ENCODE peak calls at places on chromosomes 5 and 9, in nine cellular contexts. K is astrocyte, Q is testis, B is prostate gland, A is cardiac muscle cell, X is heart right ventricle, L is right lobe of liver, H is AG04450, R is spleen. I is an unnamed sample.
A peak's percentile ranks its signal among the peaks of the same experiment; 100 is the strongest.

GRCh38 chr5:5409151-5409810 is 13.2 kb upstream of the ICE1 start:
- DNase-seq in K (no peak), Q (peak; percentile 20), B (no peak), A (no peak), X (no peak), L (no peak), H (no peak), R (no peak), I (peak; percentile 11)

GRCh38 chr5:43203373-43203772 is 11.3 kb downstream of the NIM1K start:
- DNase-seq in K (peak; percentile 14), Q (no peak), B (peak; percentile 33), A (no peak), X (no peak), L (no peak), H (no peak), R (no peak), I (no peak)

GRCh38 chr5:101244621-101245020 is 341.5 kb upstream of the ST8SIA4 start:
- DNase-seq in K (no peak), Q (no peak), B (no peak), A (no peak), X (no peak), L (no peak), H (no peak), R (no peak), I (peak; percentile 72)

GRCh38 chr5:157956271-157956885 is 97.4 kb upstream of the CLINT1 start:
- DNase-seq in K (no peak), Q (no peak), B (no peak), A (no peak), X (no peak), L (no peak), H (no peak), R (no peak), I (peak; percentile 25)

GRCh38 chr9:4496497-4496896 is 6.2 kb downstream of the SLC1A1 start:
- DNase-seq in K (no peak), Q (no peak), B (no peak), A (no peak), X (no peak), L (no peak), H (no peak), R (no peak), I (no peak)

GRCh38 chr5:97838214-97838613 is 655.2 kb upstream of the RIOK2 start:
- DNase-seq in K (peak; percentile 98), Q (no peak), B (no peak), A (peak; percentile 96), X (no peak), L (no peak), H (peak; percentile 86), R (no peak), I (peak; percentile 97)

GRCh38 chr9:136862849-136863622 is 3.1 kb downstream of the EDF1 start:
- DNase-seq in K (no peak), Q (no peak), B (no peak), A (no peak), X (no peak), L (peak; percentile 64), H (no peak), R (no peak), I (no peak)

GRCh38 chr9:98432134-98432533 is 176.7 kb upstream of the TBC1D2 start:
- DNase-seq in K (no peak), Q (no peak), B (no peak), A (no peak), X (no peak), L (no peak), H (no peak), R (no peak), I (no peak)

GRCh38 chr9:79346350-79347020 is 225.3 kb upstream of the TLE4 start:
- DNase-seq in K (peak; percentile 56), Q (no peak), B (no peak), A (peak; percentile 12), X (no peak), L (no peak), H (no peak), R (no peak), I (no peak)

GRCh38 chr9:63817622-63818518 is 1467.1 kb downstream of the FOXD4L5 start:
- DNase-seq in K (peak; percentile 9), Q (peak; percentile 48), B (peak; percentile 75), A (peak; percentile 13), X (peak; percentile 31), L (peak; percentile 74), H (no peak), R (peak; percentile 97), I (no peak)
- H3K4me3 ChIP-seq in K (peak overlapping the region; percentile 62), Q (no peak overlapping the region), B (peak overlapping the region; percentile 22), A (no peak overlapping the region), X (peak overlapping the region; percentile 50), L (no peak overlapping the region), H (peak overlapping the region; percentile 66), R (peak overlapping the region; percentile 29), I (peak overlapping the region; percentile 51)

DNA sequence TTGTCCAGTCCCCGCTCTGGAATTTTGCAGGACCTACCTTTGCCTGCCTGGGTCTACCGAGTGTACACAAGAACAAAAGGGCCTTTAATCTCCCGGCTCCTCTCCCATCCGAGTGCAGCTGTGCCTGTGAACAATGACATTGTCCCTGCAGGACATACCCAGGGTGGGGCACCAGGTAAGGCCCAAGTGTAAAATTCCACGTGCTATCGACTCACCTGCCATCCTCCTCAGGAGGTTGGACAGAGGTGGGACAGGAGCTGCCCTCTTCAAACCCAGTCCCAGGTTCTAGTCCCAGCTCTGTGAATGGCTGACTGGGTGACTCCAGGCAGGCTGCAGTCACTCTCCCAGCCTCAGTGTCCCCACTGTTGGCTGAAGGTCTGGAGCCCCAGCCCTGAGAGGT is 159.6 kb upstream of the ALDH1B1 start:
- DNase-seq in K (no peak), Q (no peak), B (no peak), A (no peak), X (no peak), L (no peak), H (no peak), R (no peak), I (no peak)
- H3K27me3 ChIP-seq in K (peaks cover 38% of the 10 kb centered on the region), Q (no peaks in the 10 kb centered on the region), B (peaks cover 2% of the 10 kb centered on the region), A (no peaks in the 10 kb centered on the region), X (peaks cover 10% of the 10 kb centered on the region), L (no peaks in the 10 kb centered on the region), H (peaks cover 34% of the 10 kb centered on the region), R (no peaks in the 10 kb centered on the region), I (no peaks in the 10 kb centered on the region)

GRCh38 chr5:143403357-143403606 is 204 bp downstream of the NR3C1 start:
- DNase-seq in K (no peak), Q (no peak), B (no peak), A (no peak), X (no peak), L (no peak), H (no peak), R (no peak), I (no peak)

GRCh38 chr5:143403607-143404415 is at the start of gene NR3C1:
- DNase-seq in K (peak; percentile 69), Q (peak; percentile 86), B (peak; percentile 78), A (peak; percentile 93), X (peak; percentile 88), L (peak; percentile 93), H (peak; percentile 44), R (peak; percentile 99), I (peak; percentile 48)

GRCh38 chr5:143405747-143406098 is 2.2 kb upstream of the NR3C1 start:
- DNase-seq in K (no peak), Q (no peak), B (no peak), A (no peak), X (no peak), L (no peak), H (no peak), R (no peak), I (peak; percentile 4)

GRCh38 chr5:143405063-143405746 is 1.7 kb upstream of the NR3C1 start:
- DNase-seq in K (peak; percentile 65), Q (peak; percentile 90), B (peak; percentile 75), A (peak; percentile 91), X (peak; percentile 91), L (peak; percentile 91), H (peak; percentile 50), R (peak; percentile 97), I (peak; percentile 42)

DNA sequence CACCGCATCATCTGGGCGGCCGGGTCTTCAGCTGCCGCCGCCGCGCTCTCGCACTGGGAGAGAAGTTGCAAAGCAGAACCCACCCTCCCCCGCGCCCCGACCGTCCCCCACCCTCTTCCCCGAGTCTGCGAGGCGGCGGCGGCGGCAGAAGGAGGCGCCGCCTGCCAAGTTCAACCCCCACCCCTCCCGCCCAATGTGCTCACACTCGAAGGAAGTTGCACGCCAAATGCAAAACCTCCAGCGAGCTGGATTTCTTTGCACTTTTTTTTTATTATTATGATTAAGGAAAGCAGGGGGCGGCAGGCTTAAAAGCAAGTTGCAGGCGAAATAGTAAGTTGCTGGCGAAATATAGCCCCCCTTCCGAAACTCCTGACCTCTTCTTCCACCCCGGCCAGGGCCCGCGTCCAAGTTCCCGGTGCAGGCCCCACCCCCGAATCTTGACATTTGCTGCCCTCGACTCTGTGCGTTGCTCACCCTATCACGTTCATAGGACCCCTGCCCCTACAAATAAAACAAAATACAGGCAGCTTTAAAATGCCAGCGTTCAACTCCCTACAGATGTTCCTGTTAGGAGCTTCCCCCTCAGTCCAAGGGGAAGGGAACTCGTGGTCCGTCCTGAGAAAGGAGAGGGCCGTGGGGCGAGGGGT is 1.1 kb upstream of the NR3C1 start:
- DNase-seq in K (peak; percentile 84), Q (peak; percentile 83), B (peak; percentile 66), A (peak; percentile 96), X (peak; percentile 87), L (peak; percentile 87), H (peak; percentile 81), R (peak; percentile 92), I (peak; percentile 76)
- TF ChIP-seq CTCF in K (no peak), Q (no peak), B (no peak), A (no peak), X (no peak), L (no peak), H (no peak), R (no peak), I (no peak)

GRCh38 chr9:87554976-87555375 is 57.3 kb downstream of the DAPK1 start:
- DNase-seq in K (no peak), Q (no peak), B (no peak), A (no peak), X (no peak), L (no peak), H (no peak), R (no peak), I (no peak)

GRCh38 chr9:87549774-87550173 is 52.1 kb downstream of the DAPK1 start:
- DNase-seq in K (no peak), Q (no peak), B (no peak), A (no peak), X (no peak), L (no peak), H (no peak), R (no peak), I (no peak)

GRCh38 chr9:87550253-87550954 is 52.7 kb downstream of the DAPK1 start:
- DNase-seq in K (no peak), Q (no peak), B (no peak), A (no peak), X (no peak), L (no peak), H (no peak), R (no peak), I (no peak)

GRCh38 chr9:87554177-87554940 is 56.7 kb downstream of the DAPK1 start:
- DNase-seq in K (no peak), Q (no peak), B (no peak), A (no peak), X (no peak), L (no peak), H (no peak), R (no peak), I (no peak)

DNA sequence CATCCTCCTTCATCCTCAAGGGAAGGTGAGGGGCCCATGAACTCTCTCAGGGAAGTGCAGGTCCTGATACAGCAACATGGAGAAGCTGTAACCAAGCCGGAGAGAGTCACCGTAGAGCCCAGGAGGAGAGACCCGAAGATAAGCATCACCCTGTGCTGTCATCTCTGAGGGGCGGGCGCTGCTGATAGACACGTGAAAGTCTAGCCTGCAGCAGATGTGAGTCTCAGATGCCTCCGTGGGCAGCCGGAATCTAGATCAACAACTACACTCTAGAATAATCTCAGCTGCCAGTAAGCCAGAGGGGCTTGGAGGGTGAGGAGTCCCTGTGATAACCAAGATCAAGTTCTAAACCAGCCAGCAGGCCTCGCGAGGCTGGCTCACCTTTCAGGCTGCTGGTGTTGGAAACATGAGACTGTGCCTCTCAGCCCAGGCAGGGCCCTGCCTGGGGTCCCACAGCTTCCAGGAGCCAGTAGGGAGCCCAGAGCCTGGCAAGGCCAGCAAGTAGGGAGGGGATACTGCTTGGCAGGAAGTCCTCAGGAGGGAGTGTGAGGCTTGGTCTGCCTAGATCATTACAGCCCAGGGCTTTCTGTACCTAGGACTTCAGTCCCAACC is 54.1 kb downstream of the DAPK1 start:
- DNase-seq in K (no peak), Q (no peak), B (no peak), A (no peak), X (no peak), L (no peak), H (no peak), R (no peak), I (no peak)
- H3K4me3 ChIP-seq in K (no peak overlapping the region), Q (no peak overlapping the region), B (no peak overlapping the region), A (no peak overlapping the region), X (no peak overlapping the region), L (no peak overlapping the region), H (no peak overlapping the region), R (no peak overlapping the region), I (no peak overlapping the region)

I was measured in bronchial epithelial cell.